ENCODE peak calls at places on chromosomes 3 and 15, in five cellular contexts. I, W, A, H and B are unnamed samples.

GRCh38 chr15:56871180-56871579 is 47.3 kb upstream of the TCF12 start:
- DNase-seq in I (peak; percentile 86), W (peak; percentile 63), H (peak; percentile 88), A (no peak), B (peak; percentile 81)

GRCh38 chr3:157335198-157335597 is 101.5 kb upstream of the PTX3 start:
- DNase-seq in I (no peak), W (no peak), A (no peak), H (no peak), B (no peak)

GRCh38 chr3:5162102-5162501 is 25.4 kb upstream of the EDEM1 start:
- DNase-seq in H (peak; percentile 95), W (peak; percentile 35), A (no peak), I (peak; percentile 79), B (no peak)

GRCh38 chr3:4642611-4643010 is 149.5 kb downstream of the ITPR1 start:
- DNase-seq in I (no peak), A (no peak), W (no peak), H (peak; percentile 52), B (no peak)

GRCh38 chr15:72923304-72923703 is 129.0 kb upstream of the NEO1 start:
- DNase-seq in H (no peak), W (no peak), A (no peak), I (no peak), B (no peak)

GRCh38 chr3:149670742-149671492 is 13.1 kb upstream of the WWTR1 start:
- DNase-seq in H (peak; percentile 28), A (no peak), I (no peak), W (no peak), B (no peak)

GRCh38 chr3:71172176-71172575 is 411.4 kb downstream of the FOXP1 start:
- DNase-seq in A (no peak), H (no peak), W (no peak), I (no peak), B (no peak)

GRCh38 chr15:35450492-35450891 is 95.5 kb downstream of the DPH6 start:
- DNase-seq in H (peak; percentile 85), W (peak; percentile 52), I (peak; percentile 81), A (no peak), B (no peak)

GRCh38 chr3:191901746-191902145 is 440.8 kb downstream of the PYDC2 start:
- DNase-seq in I (no peak), A (no peak), H (peak; percentile 26), W (no peak), B (no peak)

GRCh38 chr15:79442911-79443310 is 10.8 kb downstream of the MINAR1 start:
- DNase-seq in W (no peak), I (no peak), H (no peak), A (no peak), B (no peak)

GRCh38 chr3:66797916-66798560 is 200.1 kb upstream of the KBTBD8 start:
- DNase-seq in I (peak; percentile 82), H (peak; percentile 67), W (peak; percentile 77), A (peak; percentile 34), B (no peak)
- H3K4me3 ChIP-seq in I (no peak overlapping the region), H (no peak overlapping the region), W (peak overlapping the region; percentile 6), A (no peak overlapping the region), B (no peak overlapping the region)

DNA sequence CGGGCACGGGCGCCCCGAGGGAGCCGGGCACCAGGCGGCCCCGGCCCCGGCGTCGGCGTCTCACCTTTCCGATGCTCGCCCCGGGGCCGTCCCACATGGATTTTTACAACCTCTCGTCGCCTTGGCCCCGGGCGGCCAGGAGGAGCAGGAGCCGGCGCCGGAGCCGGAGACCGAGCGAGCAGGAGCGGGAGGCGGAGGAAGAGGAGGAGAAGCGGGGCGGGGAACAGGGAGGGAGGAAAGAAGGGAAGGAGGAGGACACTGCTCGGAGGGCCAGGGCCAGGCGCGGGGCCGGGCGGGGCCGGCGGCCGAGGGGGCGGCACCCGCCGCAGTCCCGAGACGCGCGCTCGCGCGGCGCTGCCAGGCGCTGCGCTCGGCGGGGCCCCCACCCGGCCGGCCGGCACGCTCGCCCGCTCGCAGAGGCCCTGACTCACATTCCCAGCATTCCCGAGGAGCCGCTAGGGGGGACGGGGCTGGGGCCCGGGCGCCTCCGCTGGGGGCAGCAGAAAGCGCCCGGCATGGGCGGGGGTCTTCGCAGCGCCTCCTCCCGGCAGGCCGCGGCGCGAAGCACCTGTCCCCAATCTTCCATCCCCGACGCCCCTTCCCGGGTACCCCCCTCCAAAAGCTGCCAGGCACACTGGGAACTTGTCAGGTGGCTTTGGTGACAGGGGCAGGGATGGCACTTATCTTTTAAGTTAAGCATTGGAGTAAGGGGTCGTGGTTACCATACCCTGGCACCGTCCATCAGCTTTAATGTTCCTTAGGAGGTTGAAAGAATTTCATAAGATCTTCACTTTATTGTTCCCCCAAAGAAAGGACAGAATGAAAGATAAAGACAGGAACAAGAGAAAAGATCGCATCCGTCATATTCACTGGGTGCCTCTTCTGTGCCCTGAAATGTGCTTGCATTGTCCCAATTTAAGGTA is at the start of gene ERC2:
- DNase-seq in H (peak; percentile 38), I (no peak), A (peak; percentile 29), W (peak; percentile 14), B (no peak)
- H3K4me3 ChIP-seq in H (peak within 1 kb of the TSS; percentile 39), I (peak within 1 kb of the TSS; percentile 26), A (peak within 1 kb of the TSS; percentile 54), W (peak within 1 kb of the TSS; percentile 41), B (peak within 1 kb of the TSS; percentile 49)

DNA sequence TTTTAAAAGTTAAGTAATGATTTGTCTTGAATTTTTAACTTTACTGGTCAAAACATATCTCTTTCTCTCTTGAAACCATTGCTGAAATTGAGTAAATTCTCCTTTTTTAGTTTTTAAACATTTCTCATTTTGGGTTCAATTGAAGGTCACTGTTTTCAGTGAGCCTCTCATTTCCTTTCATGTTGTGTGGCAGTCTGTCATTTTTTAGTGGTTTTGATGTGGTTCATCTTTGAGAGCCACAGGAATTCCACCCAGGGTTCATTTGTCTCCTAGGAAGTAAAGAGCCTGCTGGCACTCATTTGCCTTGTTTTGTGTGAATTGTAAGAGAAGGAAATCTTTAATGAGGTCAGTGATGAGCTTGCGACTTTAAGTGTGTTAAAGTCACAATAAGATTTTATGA is 10.4 kb downstream of the CLDN11 start:
- DNase-seq in I (no peak), A (no peak), H (peak; percentile 91), W (no peak), B (no peak)
- H3K4me3 ChIP-seq in I (no peak overlapping the region), A (no peak overlapping the region), H (no peak overlapping the region), W (no peak overlapping the region), B (no peak overlapping the region)

DNA sequence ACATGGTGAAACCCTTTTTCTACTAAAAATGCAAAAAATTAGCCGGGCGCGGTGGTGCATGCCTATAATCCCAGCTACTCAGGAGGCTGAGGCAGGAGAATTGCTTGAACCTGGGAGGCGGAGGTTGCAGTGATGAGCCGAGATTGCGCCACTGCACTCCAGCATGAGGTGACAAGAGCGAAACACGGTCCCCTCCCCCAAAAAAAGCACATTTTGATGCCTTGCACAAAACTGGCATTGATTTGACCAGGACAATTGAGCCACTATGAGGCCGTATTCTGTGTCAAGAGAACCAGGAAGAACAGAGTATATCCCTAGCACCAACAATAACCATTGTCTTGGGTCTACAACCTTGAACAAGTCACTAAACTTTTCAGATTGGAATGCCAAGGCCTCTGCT is 50.6 kb downstream of the SH3BP5 start:
- DNase-seq in I (no peak), A (no peak), W (no peak), H (no peak), B (no peak)
- H3K4me3 ChIP-seq in I (no peak overlapping the region), A (no peak overlapping the region), W (no peak overlapping the region), H (no peak overlapping the region), B (no peak overlapping the region)

GRCh38 chr15:44735482-44736260 is 657 bp upstream of the TRIM69 start:
- DNase-seq in W (no peak), H (no peak), I (peak; percentile 16), A (peak; percentile 36), B (no peak)
- H3K4me3 ChIP-seq in W (no peak overlapping the region), H (no peak overlapping the region), I (no peak overlapping the region), A (no peak overlapping the region), B (no peak overlapping the region)

GRCh38 chr3:57076422-57076951 is 16.0 kb downstream of the SPATA12 start:
- DNase-seq in W (no peak), I (no peak), H (no peak), A (no peak), B (no peak)
- H3K4me3 ChIP-seq in W (no peak overlapping the region), I (no peak overlapping the region), H (no peak overlapping the region), A (no peak overlapping the region), B (no peak overlapping the region)

GRCh38 chr3:36926292-36926897 is 18.5 kb downstream of the TRANK1 start:
- DNase-seq in H (no peak), A (no peak), I (no peak), W (no peak), B (no peak)

GRCh38 chr3:36928220-36928619 is 16.6 kb downstream of the TRANK1 start:
- DNase-seq in A (no peak), H (no peak), W (no peak), I (no peak), B (no peak)

GRCh38 chr3:36923981-36924747 is 20.7 kb downstream of the TRANK1 start:
- DNase-seq in H (no peak), I (no peak), W (no peak), A (no peak), B (no peak)

GRCh38 chr3:36923523-36923943 is 21.3 kb downstream of the TRANK1 start:
- DNase-seq in H (no peak), W (no peak), I (no peak), A (no peak), B (no peak)

GRCh38 chr3:36924748-36925521 is 19.9 kb downstream of the TRANK1 start:
- DNase-seq in A (no peak), H (no peak), W (no peak), I (no peak), B (no peak)
- H3K4me3 ChIP-seq in A (no peak overlapping the region), H (no peak overlapping the region), W (no peak overlapping the region), I (no peak overlapping the region), B (no peak overlapping the region)

GRCh38 chr15:41235929-41236328 is 4.9 kb downstream of the CHP1 start:
- DNase-seq in A (no peak), W (no peak), H (no peak), I (no peak), B (no peak)

GRCh38 chr15:41230345-41230649 is 260 bp downstream of the EXD1 start:
- DNase-seq in W (no peak), I (no peak), H (no peak), A (no peak), B (no peak)

GRCh38 chr15:41230650-41231533 is at the start of the genes CHP1 and EXD1:
- DNase-seq in I (peak; percentile 97), W (peak; percentile 99), H (peak; percentile 97), A (peak; percentile 99), B (peak; percentile 95)

GRCh38 chr15:41231536-41231935 is 468 bp downstream of the CHP1 start:
- DNase-seq in H (no peak), W (no peak), I (no peak), A (no peak), B (no peak)

DNA sequence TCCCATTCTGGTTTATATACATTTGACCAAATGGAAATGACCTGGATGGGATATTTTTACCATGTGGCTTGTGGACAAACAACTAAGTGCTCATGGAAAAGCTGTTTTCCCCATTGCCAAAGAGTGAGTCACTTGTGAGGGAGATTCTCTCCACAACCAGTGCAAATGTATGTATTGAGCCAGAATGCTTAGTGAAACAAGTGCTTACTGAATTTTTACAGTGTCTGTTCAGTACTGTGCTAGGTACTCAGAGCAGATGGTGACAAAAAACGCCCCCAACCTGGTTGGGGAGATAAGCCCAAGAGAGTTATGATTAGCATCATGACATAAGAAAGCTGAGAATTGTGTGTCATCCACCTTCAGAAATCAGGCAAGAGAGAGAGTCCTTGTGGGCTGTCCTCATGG is 2.3 kb downstream of the CHP1 start:
- DNase-seq in I (peak; percentile 86), W (peak; percentile 69), H (peak; percentile 74), A (no peak), B (peak; percentile 48)
- H3K4me3 ChIP-seq in I (no peak overlapping the region), W (no peak overlapping the region), H (no peak overlapping the region), A (no peak overlapping the region), B (peak overlapping the region; percentile 8)